ENCODE peak calls at places on chromosome 20, in seven cellular contexts. N, Y, X, P, R, K and B are unnamed samples. For H3K4me1, the result is how much of the 10 kb centered on the place peaks cover.

GRCh38 chr20:13649548-13649947 is 10.8 kb upstream of the TASP1 start:
- DNase-seq in N (no peak), Y (no peak), X (peak), P (peak), R (peak), K (peak), B (no peak)

GRCh38 chr20:17562804-17563305 is 7.0 kb upstream of the DSTN start:
- DNase-seq in N (no peak), Y (no peak), X (no peak), P (no peak), R (no peak), K (no peak), B (no peak)

GRCh38 chr20:21105429-21106170 is 558 bp downstream of the LINC00237 start:
- DNase-seq in N (no peak), Y (no peak), X (no peak), P (no peak), R (no peak), K (peak), B (no peak)

GRCh38 chr20:55216525-55217242 is 741.3 kb downstream of the DOK5 start:
- DNase-seq in N (no peak), Y (no peak), X (no peak), P (no peak), R (no peak), K (no peak), B (no peak)

GRCh38 chr20:63750807-63751470 is 11.4 kb downstream of the SLC2A4RG start:
- DNase-seq in N (no peak), Y (no peak), X (no peak), P (no peak), R (no peak), K (peak), B (no peak)

GRCh38 chr20:2692036-2692885 is at the start of gene EBF4:
- DNase-seq in N (peak), Y (peak), X (peak), P (no peak), R (no peak), K (peak), B (no peak)

GRCh38 chr20:45564760-45565276 is 14.3 kb downstream of the WFDC8 start:
- DNase-seq in N (no peak), Y (no peak), X (no peak), P (no peak), R (no peak), K (no peak), B (no peak)

GRCh38 chr20:43977252-43977651 is 62.6 kb downstream of the TOX2 start:
- DNase-seq in N (no peak), Y (no peak), X (no peak), P (no peak), R (no peak), K (no peak), B (no peak)

GRCh38 chr20:53360815-53361214 is 232.8 kb downstream of the ZNF217 start:
- DNase-seq in N (no peak), Y (no peak), X (no peak), P (no peak), R (no peak), K (no peak), B (no peak)

GRCh38 chr20:63974402-63975200 is 4.8 kb downstream of the SAMD10 start:
- DNase-seq in N (peak), Y (peak), X (peak), P (no peak), R (no peak), K (peak), B (peak)

GRCh38 chr20:25553819-25554296 is 31.5 kb downstream of the NINL start:
- DNase-seq in N (no peak), Y (no peak), X (peak), P (no peak), R (no peak), K (no peak), B (no peak)

GRCh38 chr20:59835057-59835447 is 98.4 kb downstream of the SYCP2 start:
- DNase-seq in N (no peak), Y (no peak), X (no peak), P (no peak), R (no peak), K (no peak), B (no peak)

GRCh38 chr20:36093804-36094145 is 60.8 kb upstream of the EPB41L1 start:
- DNase-seq in N (no peak), Y (no peak), X (no peak), P (no peak), R (no peak), K (no peak), B (no peak)

GRCh38 chr20:4766631-4767030 is 44.9 kb downstream of the PRND start:
- DNase-seq in N (no peak), Y (no peak), X (no peak), P (no peak), R (peak), K (no peak), B (no peak)

DNA sequence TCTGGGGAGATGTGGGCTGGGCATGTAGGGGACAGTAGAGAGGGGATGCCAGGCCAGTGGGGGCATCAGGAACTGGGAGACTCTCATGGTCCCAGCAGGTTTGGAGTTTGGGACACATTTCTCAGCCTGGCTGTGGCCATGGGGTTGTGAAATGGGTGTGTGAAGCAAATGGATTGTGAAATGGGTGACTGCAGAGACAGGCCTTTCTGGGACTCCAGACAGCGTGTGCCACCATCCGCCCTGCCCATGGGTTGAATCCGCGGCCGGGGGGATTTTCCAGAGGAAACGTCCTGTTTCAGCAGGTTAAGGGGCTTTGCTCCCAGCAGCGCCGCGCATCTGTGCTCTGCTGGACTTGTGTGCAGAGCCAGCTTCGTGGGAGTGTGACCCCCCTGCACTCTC is 3.7 kb upstream of the PMEPA1 start:
- DNase-seq in N (no peak), Y (no peak), X (no peak), P (peak), R (peak), K (no peak), B (peak)
- H3K4me1 ChIP-seq in N (under half), Y (under half), X (under half), P (half or more), R (half or more), K (under half), B (under half)

GRCh38 chr20:50285376-50286173 is 94.9 kb downstream of the CEBPB start:
- DNase-seq in N (no peak), Y (no peak), X (no peak), P (peak), R (peak), K (no peak), B (no peak)
- H3K4me1 ChIP-seq in N (under half), Y (under half), X (under half), P (under half), R (under half), K (under half), B (under half)

GRCh38 chr20:10634190-10634589 is 39.6 kb downstream of the JAG1 start:
- DNase-seq in N (no peak), Y (no peak), X (no peak), P (no peak), R (no peak), K (no peak), B (no peak)
- H3K4me1 ChIP-seq in N (under half), Y (under half), X (under half), P (under half), R (half or more), K (under half), B (under half)

GRCh38 chr20:49290608-49291191 is 12.8 kb upstream of the ZNFX1 start:
- DNase-seq in N (no peak), Y (no peak), X (no peak), P (no peak), R (no peak), K (peak), B (no peak)
- H3K4me1 ChIP-seq in N (under half), Y (under half), X (under half), P (under half), R (under half), K (under half), B (under half)

DNA sequence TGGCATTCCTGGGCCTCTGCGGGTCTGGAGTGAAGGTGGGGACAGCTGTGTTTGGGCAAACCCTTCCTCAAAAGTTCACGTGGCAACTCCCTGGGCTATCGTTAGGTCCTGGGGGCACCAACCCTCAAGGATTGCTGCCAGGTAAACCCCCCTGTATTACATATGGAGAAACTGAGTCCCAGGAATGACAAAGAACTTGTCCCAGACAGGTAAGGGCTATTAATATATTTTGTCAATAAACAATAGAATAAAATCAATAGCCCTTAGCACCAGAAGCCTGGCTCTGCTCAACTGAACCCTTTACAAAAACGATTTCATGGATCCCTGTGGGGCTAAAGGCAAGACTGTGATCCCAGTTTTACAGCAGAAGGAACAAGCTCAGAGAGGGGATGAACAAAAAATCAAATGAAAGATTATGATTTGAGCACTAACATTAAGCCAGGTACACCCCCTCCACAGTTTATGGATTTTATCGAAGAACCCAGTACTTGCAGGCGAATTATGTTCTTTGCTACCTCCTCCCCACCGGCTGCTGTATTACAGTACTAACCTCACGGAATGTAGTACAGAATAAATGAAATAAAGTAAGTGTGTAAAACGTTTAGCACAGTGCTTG is 2.7 kb downstream of the ID1 start:
- DNase-seq in N (no peak), Y (no peak), X (no peak), P (no peak), R (no peak), K (no peak), B (no peak)
- H3K4me1 ChIP-seq in N (under half), Y (under half), X (half or more), P (under half), R (half or more), K (under half), B (under half)

DNA sequence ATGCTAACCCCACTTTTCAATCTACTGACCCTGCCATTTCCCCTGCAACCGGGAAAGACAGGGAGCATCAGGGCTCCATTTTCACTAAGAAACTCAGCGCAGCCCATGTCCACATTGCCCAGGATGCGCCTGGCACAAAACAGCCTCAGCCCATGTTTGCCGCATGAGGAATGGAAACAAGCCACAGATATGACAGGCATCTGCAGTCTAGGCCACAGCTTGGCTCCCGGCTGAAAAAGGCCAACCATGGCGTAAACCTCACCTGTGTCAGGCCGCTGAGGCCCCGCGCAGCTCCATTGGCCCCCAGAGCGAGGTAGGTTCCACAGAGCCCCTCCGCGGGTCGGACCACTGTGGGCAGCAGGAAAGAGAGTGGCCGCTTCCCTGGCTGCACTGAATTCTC is 21.7 kb downstream of the GGT7 start:
- DNase-seq in N (no peak), Y (no peak), X (no peak), P (no peak), R (no peak), K (no peak), B (no peak)
- H3K4me1 ChIP-seq in N (under half), Y (under half), X (under half), P (under half), R (under half), K (under half), B (under half)

GRCh38 chr20:58296328-58296837 is 13.1 kb upstream of the RAB22A start:
- DNase-seq in N (no peak), Y (no peak), X (no peak), P (no peak), R (no peak), K (no peak), B (no peak)
- H3K4me1 ChIP-seq in N (under half), Y (under half), X (under half), P (under half), R (under half), K (under half), B (under half)

GRCh38 chr20:37326666-37327065 is 19.3 kb upstream of the SRC start:
- DNase-seq in N (no peak), Y (no peak), X (peak), P (no peak), R (no peak), K (no peak), B (no peak)

GRCh38 chr20:37323985-37324384 is 22.0 kb upstream of the SRC start:
- DNase-seq in N (no peak), Y (no peak), X (no peak), P (no peak), R (no peak), K (no peak), B (no peak)

GRCh38 chr20:37328149-37328945 is 17.6 kb upstream of the SRC start:
- DNase-seq in N (no peak), Y (no peak), X (no peak), P (no peak), R (no peak), K (no peak), B (peak)

GRCh38 chr20:37327748-37328147 is 18.2 kb upstream of the SRC start:
- DNase-seq in N (no peak), Y (no peak), X (peak), P (peak), R (peak), K (no peak), B (peak)

GRCh38 chr20:37325206-37325605 is 20.7 kb upstream of the SRC start:
- DNase-seq in N (no peak), Y (no peak), X (no peak), P (no peak), R (no peak), K (no peak), B (no peak)
- H3K4me1 ChIP-seq in N (under half), Y (under half), X (under half), P (under half), R (under half), K (under half), B (under half)

GRCh38 chr20:51378171-51378928 is 164.2 kb downstream of the NFATC2 start:
- DNase-seq in N (no peak), Y (no peak), X (no peak), P (no peak), R (no peak), K (peak), B (peak)
- H3K4me1 ChIP-seq in N (under half), Y (under half), X (under half), P (under half), R (under half), K (under half), B (under half)